ENCODE peak calls at places on chromosomes 6 and 20, in five cellular contexts. J is GM12878, U is MM.1S, B is mesenchymal stem cell, Y is IMR-90. K is an unnamed sample.

GRCh38 chr6:38012573-38012972 is 193.0 kb downstream of the ZFAND3 start:
- DNase-seq in J (no peak), U (peak), B (peak), Y (peak), K (peak)

GRCh38 chr20:57428611-57429496 is 37.7 kb downstream of the RBM38 start:
- DNase-seq in J (no peak), U (no peak), B (no peak), Y (no peak), K (peak)

GRCh38 chr20:36085686-36086267 is 68.8 kb upstream of the EPB41L1 start:
- DNase-seq in J (no peak), U (no peak), B (peak), Y (peak), K (no peak)

GRCh38 chr6:90156861-90157260 is 139.8 kb downstream of the BACH2 start:
- DNase-seq in J (no peak), U (no peak), B (no peak), Y (no peak), K (no peak)

GRCh38 chr20:45445805-45446562 is 23.6 kb upstream of the WFDC2 start:
- DNase-seq in J (no peak), U (peak), B (peak), Y (no peak), K (peak)

GRCh38 chr6:13250703-13251102 is 77.6 kb downstream of the TBC1D7 start:
- DNase-seq in J (no peak), U (no peak), B (peak), Y (no peak), K (no peak)

GRCh38 chr20:18985551-18985950 is 172.0 kb downstream of the SCP2D1 start:
- DNase-seq in J (no peak), U (no peak), B (no peak), Y (no peak), K (no peak)

GRCh38 chr6:163356324-163356723 is 58.2 kb upstream of the QKI start:
- DNase-seq in J (no peak), U (no peak), B (peak), Y (peak), K (no peak)

GRCh38 chr6:95203153-95203754 is 374.1 kb upstream of the MANEA start:
- DNase-seq in J (no peak), U (peak), B (peak), Y (peak), K (peak)

GRCh38 chr20:48447456-48447855 is 380.3 kb downstream of the PREX1 start:
- DNase-seq in J (no peak), U (no peak), B (no peak), Y (no peak), K (no peak)

GRCh38 chr6:37731888-37732287 is 34.2 kb upstream of the MDGA1 start:
- DNase-seq in J (peak), U (no peak), B (no peak), Y (no peak), K (peak)

GRCh38 chr6:21478411-21478810 is 115.1 kb upstream of the SOX4 start:
- DNase-seq in J (no peak), U (no peak), B (no peak), Y (no peak), K (no peak)

GRCh38 chr6:21476054-21476552 is 117.4 kb upstream of the SOX4 start:
- DNase-seq in J (no peak), U (no peak), B (no peak), Y (no peak), K (no peak)

GRCh38 chr6:21479140-21479539 is 114.4 kb upstream of the SOX4 start:
- DNase-seq in J (no peak), U (no peak), B (no peak), Y (peak), K (peak)
- H3K4me2 ChIP-seq in J (no peak), U (no peak), B (no peak), Y (peak), K (peak)

GRCh38 chr6:134714113-134714512 is 235.8 kb downstream of the ALDH8A1 start:
- DNase-seq in J (no peak), U (no peak), B (no peak), Y (no peak), K (no peak)
- H3K9ac ChIP-seq in J (no peak), U (no peak), B (no peak), Y (no peak), K (no peak)

GRCh38 chr6:108768792-108769524 is 79.3 kb upstream of the ARMC2 start:
- DNase-seq in J (no peak), U (no peak), B (no peak), Y (no peak), K (no peak)

GRCh38 chr6:108766419-108766818 is 81.8 kb upstream of the ARMC2 start:
- DNase-seq in J (no peak), U (no peak), B (no peak), Y (no peak), K (no peak)

GRCh38 chr6:108768176-108768555 is 80.1 kb upstream of the ARMC2 start:
- DNase-seq in J (no peak), U (peak), B (no peak), Y (no peak), K (no peak)

GRCh38 chr6:108766886-108767285 is 81.3 kb upstream of the ARMC2 start:
- DNase-seq in J (no peak), U (no peak), B (no peak), Y (no peak), K (no peak)

DNA sequence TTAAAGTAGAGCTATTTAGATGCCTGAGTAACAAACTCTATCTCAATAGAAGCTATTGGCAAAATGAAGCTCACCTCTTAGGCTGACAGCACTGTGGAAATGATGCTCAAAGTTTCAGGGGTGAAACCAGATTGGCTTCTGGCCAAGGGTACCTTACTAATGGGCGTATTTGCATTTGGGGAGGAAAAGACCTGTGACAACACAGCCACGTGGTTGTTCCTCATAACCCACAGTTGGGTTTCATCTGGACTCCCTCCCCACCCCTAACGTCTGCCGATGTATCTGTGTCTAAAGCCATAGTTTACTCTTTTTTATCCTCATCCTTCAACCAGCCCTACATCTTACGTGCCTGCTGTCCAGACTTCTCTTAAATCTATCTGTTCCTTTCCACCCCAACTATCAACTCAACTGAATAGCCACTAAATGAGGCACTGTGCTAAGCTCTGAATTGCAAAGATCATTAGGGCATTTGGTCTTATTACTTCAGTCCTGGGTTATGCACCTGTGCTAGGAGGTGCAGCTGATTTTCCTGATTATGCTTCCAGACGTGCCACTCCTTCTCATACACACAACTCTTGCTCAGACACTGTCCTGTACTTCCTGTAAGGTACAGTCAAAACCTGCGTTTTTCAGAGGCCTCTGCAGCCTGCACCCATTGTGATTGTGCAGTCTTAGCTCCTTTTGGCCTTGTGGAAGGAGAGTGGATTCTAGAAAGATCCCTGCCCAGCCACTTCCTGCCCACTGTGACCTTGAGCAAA is 80.6 kb upstream of the ARMC2 start:
- DNase-seq in J (no peak), U (peak), B (no peak), Y (no peak), K (no peak)
- H3K4me2 ChIP-seq in J (no peak), U (peak), B (no peak), Y (no peak), K (no peak)

GRCh38 chr6:14316911-14317535 is 199.5 kb downstream of the CD83 start:
- DNase-seq in J (no peak), U (no peak), B (peak), Y (no peak), K (no peak)

GRCh38 chr6:14315353-14315752 is 197.8 kb downstream of the CD83 start:
- DNase-seq in J (no peak), U (no peak), B (no peak), Y (no peak), K (no peak)

GRCh38 chr6:14313220-14313619 is 195.6 kb downstream of the CD83 start:
- DNase-seq in J (peak), U (no peak), B (no peak), Y (no peak), K (no peak)

GRCh38 chr6:14320342-14320741 is 202.8 kb downstream of the CD83 start:
- DNase-seq in J (no peak), U (no peak), B (no peak), Y (no peak), K (no peak)

GRCh38 chr6:14317616-14318015 is 200.0 kb downstream of the CD83 start:
- DNase-seq in J (no peak), U (no peak), B (no peak), Y (no peak), K (no peak)
- H3K9ac ChIP-seq in J (no peak), U (no peak), B (no peak), Y (no peak), K (no peak)

GRCh38 chr20:64040231-64041039 is 4.5 kb downstream of the C20orf204 start:
- DNase-seq in J (no peak), U (no peak), B (no peak), Y (no peak), K (no peak)

GRCh38 chr20:64043768-64044167 is 5.7 kb downstream of the SOX18 start:
- DNase-seq in J (no peak), U (no peak), B (no peak), Y (no peak), K (no peak)

GRCh38 chr20:64041040-64041780 is 5.2 kb downstream of the C20orf204 start:
- DNase-seq in J (no peak), U (no peak), B (no peak), Y (no peak), K (no peak)

GRCh38 chr20:64039293-64040160 is 3.5 kb downstream of the C20orf204 start:
- DNase-seq in J (no peak), U (no peak), B (no peak), Y (no peak), K (no peak)

DNA sequence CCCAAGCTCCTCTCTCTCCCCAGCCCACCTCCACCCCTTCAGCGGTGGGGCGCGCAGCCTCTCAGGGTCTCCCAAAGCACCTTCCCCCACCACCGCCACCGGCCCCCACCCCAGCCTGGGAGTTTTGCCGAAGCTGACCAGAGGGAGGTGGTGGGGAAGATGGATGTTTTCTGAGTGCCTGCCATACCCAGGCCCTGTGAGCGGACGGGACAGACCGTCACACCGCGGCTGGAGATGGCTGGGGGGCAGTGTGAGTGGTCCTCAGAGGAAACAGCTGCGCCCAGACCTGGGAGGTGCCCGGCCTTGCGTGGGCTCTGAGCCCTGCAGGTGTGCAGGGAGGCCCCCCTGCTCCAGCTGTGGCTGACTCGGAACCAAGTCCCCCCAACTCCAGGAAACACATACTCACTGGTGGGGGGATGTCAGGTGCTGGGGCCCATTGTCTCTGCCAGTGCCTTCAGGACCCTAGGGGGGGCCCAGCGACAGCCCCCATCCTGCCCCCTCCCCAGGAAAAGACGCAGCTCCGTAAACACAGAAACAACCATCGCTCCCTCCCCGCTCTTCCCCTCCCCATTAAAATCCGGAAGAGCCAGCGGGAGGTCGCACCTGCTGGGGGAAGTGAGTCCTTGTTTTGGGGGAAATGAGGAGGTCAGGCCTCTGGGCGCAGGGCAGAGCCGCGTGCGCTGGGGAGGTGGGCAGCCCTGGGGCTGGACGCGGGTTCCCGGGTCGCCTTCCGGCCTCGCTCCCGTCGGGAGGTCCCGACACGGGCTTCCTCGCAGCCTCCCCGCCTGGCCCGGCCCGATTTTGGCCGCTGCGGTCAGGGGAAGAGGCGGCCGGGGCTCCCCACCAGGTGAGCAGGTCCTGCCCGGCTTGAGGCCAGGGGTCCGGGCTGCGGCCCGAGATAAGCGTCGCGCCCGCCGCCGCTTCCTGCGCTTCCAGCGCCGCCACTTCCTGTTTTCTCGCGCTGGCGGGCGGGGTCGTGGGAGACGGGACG is 6.1 kb downstream of the C20orf204 start:
- DNase-seq in J (no peak), U (no peak), B (no peak), Y (no peak), K (no peak)
- H3K4me2 ChIP-seq in J (peak), U (peak), B (peak), Y (peak), K (no peak)

DNA sequence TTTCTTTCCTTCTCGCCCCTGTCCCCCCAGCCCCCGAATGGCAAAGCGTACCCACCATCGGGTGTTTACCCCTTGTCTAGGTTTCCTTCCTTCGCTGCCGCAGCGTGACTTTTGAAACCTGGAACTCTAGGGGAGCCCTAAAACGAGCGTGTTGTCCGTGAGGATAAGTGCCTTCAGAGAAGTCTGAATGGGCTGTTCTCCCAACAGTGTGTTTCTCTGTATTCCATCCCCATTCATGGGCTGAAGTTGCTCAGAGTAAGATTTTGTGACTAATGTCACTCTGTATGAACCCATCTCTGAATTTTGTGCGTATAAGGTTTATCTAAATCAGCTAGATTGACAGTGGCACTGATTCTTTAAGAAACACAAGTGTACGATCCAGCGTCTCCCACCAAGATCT is 949 bp downstream of the MACROD2 start:
- DNase-seq in J (no peak), U (no peak), B (no peak), Y (no peak), K (no peak)
- H3K9ac ChIP-seq in J (no peak), U (no peak), B (peak), Y (no peak), K (no peak)

GRCh38 chr20:62062661-62063600 is 2.8 kb downstream of the TAF4 start:
- DNase-seq in J (no peak), U (no peak), B (no peak), Y (no peak), K (no peak)

GRCh38 chr20:62059926-62060630 is 5.6 kb downstream of the TAF4 start:
- DNase-seq in J (no peak), U (no peak), B (no peak), Y (no peak), K (no peak)

GRCh38 chr20:62063601-62063980 is 2.1 kb downstream of the TAF4 start:
- DNase-seq in J (no peak), U (no peak), B (peak), Y (peak), K (no peak)

GRCh38 chr20:62060631-62061541 is 4.8 kb downstream of the TAF4 start:
- DNase-seq in J (no peak), U (no peak), B (no peak), Y (no peak), K (no peak)

DNA sequence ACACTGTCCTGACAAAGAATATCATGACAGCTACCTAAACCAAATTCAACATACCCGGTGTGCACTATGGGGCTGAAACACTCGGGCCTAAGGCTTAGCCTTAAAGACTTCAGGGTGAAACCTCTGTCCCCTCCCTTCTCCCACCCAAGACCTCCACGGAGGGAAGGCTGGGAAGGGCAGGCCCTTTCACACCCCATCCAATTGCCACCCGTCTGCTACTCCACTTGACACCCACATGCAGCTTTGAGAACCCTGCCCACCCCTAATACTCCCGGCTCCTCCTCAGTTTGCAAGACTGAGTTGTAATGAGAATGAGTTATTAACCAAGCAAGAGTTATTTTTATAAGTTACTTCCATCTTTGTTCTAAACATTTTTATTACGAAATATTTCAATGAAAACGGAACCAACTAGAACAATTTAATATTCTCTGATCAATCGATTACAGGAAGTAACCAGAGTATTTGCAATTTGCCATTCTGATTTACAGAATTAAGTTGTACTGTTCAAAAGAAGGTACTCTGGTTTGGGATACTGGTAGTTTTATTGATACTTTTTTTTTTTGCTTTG is 3.7 kb downstream of the TAF4 start:
- DNase-seq in J (no peak), U (no peak), B (no peak), Y (no peak), K (no peak)
- H3K4me2 ChIP-seq in J (no peak), U (no peak), B (no peak), Y (no peak), K (peak)

K was measured in Karpas-422.